ENCODE peak calls at places on chromosomes 16 and 17, in ten cellular contexts. E, W, S, F, B, K, J, N, L and P are unnamed samples.

GRCh38 chr17:78113804-78114785 is 14.5 kb downstream of the TMC6 start:
- DNase-seq in F (no peak), N (no peak), K (no peak), B (peak), S (no peak), L (no peak), E (no peak), W (no peak), J (no peak), P (no peak)

GRCh38 chr16:1037023-1037933 is 35.3 kb upstream of the SSTR5 start:
- DNase-seq in K (no peak), F (no peak), L (no peak), B (no peak), S (peak), J (peak), E (no peak), W (no peak), N (no peak), P (peak)

GRCh38 chr16:55830658-55831294 is 2.1 kb downstream of the CES1 start:
- DNase-seq in K (no peak), N (no peak), E (no peak), B (no peak), S (no peak), W (no peak), F (no peak), J (no peak), L (no peak), P (no peak)

GRCh38 chr17:8518346-8518745 is 82.7 kb downstream of the NDEL1 start:
- DNase-seq in F (no peak), S (no peak), B (no peak), W (no peak), J (no peak), K (no peak), N (no peak), E (no peak), L (no peak), P (no peak)

GRCh38 chr17:36512641-36513040 is 22.0 kb downstream of the MYO19 start:
- DNase-seq in B (no peak), S (no peak), K (no peak), L (no peak), J (no peak), N (no peak), E (no peak), F (no peak), W (no peak), P (no peak)

GRCh38 chr16:31710134-31710533 is 163.5 kb upstream of the ZNF267 start:
- DNase-seq in S (no peak), J (no peak), F (no peak), W (no peak), B (no peak), N (no peak), L (no peak), K (no peak), E (no peak), P (no peak)

GRCh38 chr17:49739662-49740271 is 24.2 kb downstream of the FAM117A start:
- DNase-seq in K (no peak), J (no peak), E (peak), S (peak), F (no peak), B (peak), N (peak), W (peak), L (no peak), P (no peak)

GRCh38 chr16:11896776-11897175 is 19.0 kb downstream of the GSPT1 start:
- DNase-seq in F (no peak), W (peak), L (no peak), N (no peak), K (no peak), E (no peak), S (no peak), B (no peak), J (peak), P (peak)

GRCh38 chr17:3647769-3648540 is 11.4 kb downstream of the CTNS start:
- DNase-seq in N (peak), B (peak), L (no peak), E (no peak), F (peak), K (no peak), S (peak), W (peak), J (peak), P (peak)

GRCh38 chr17:54967621-54968258 is 714 bp downstream of the COX11 start:
- DNase-seq in S (peak), F (no peak), N (peak), L (peak), J (peak), B (peak), W (peak), E (no peak), K (no peak), P (peak)

GRCh38 chr17:81601525-81602120 is 35.3 kb downstream of the NPLOC4 start:
- DNase-seq in K (peak), E (no peak), J (peak), B (peak), S (peak), N (peak), W (peak), L (peak), F (peak), P (peak)

GRCh38 chr17:78962345-78962983 is 17.3 kb downstream of the LGALS3BP start:
- DNase-seq in K (no peak), J (peak), N (peak), B (no peak), E (no peak), F (no peak), S (peak), L (peak), W (peak), P (no peak)

GRCh38 chr17:42456223-42457106 is 2.2 kb upstream of the ATP6V0A1 start:
- DNase-seq in F (peak), K (no peak), S (no peak), L (no peak), J (no peak), B (no peak), W (peak), E (no peak), N (no peak), P (peak)

GRCh38 chr16:89922884-89923639 is at the start of gene TUBB3:
- DNase-seq in S (peak), E (no peak), W (peak), F (peak), K (no peak), N (peak), B (peak), L (peak), J (peak), P (peak)

GRCh38 chr16:81469710-81470481 is 25.3 kb downstream of the CMIP start:
- DNase-seq in F (no peak), N (no peak), K (no peak), E (peak), J (no peak), S (no peak), W (no peak), B (peak), L (no peak), P (no peak)

GRCh38 chr17:81322271-81323082 is 27.4 kb upstream of the SLC38A10 start:
- DNase-seq in J (peak), B (peak), S (peak), F (no peak), W (no peak), L (no peak), E (peak), K (no peak), N (no peak), P (no peak)

GRCh38 chr16:55672471-55672870 is 16.7 kb downstream of the SLC6A2 start:
- DNase-seq in F (no peak), N (no peak), J (no peak), E (no peak), L (no peak), K (no peak), W (no peak), B (no peak), S (no peak), P (no peak)

GRCh38 chr16:56266981-56267607 is 75.8 kb downstream of the GNAO1 start:
- DNase-seq in J (no peak), S (no peak), W (no peak), N (no peak), B (no peak), E (no peak), K (no peak), L (no peak), F (no peak), P (no peak)

GRCh38 chr16:2853531-2854073 is 4.4 kb downstream of the PRSS22 start:
- DNase-seq in S (no peak), B (no peak), E (no peak), W (no peak), L (no peak), F (no peak), J (no peak), N (no peak), K (no peak), P (no peak)

GRCh38 chr16:14104066-14104465 is 32.9 kb downstream of the MRTFB start:
- DNase-seq in K (no peak), J (no peak), S (no peak), N (no peak), B (no peak), L (no peak), W (no peak), E (no peak), F (no peak), P (no peak)

GRCh38 chr17:82273327-82274133 is at the start of gene CSNK1D:
- DNase-seq in L (peak), S (peak), J (peak), N (peak), K (no peak), E (peak), F (peak), W (peak), B (peak), P (peak)

GRCh38 chr17:10156579-10157488 is 41.6 kb downstream of the GAS7 start:
- DNase-seq in K (no peak), L (no peak), B (no peak), W (peak), J (no peak), F (no peak), S (no peak), N (peak), E (no peak), P (no peak)

GRCh38 chr16:79792952-79793351 is 192.4 kb upstream of the MAF start:
- DNase-seq in W (peak), S (no peak), K (no peak), N (peak), F (no peak), L (no peak), J (no peak), B (no peak), E (no peak), P (no peak)

GRCh38 chr17:48619821-48620496 is 4.9 kb upstream of the HOXB8 start:
- DNase-seq in B (no peak), K (no peak), E (no peak), S (no peak), L (no peak), N (no peak), J (no peak), W (peak), F (no peak), P (no peak)

GRCh38 chr16:2152695-2153506 is 2.7 kb upstream of the TRAF7 start:
- DNase-seq in W (no peak), F (no peak), L (peak), B (no peak), N (peak), K (no peak), J (peak), S (peak), E (no peak), P (no peak)